ENCODE peak calls at places on chromosomes 16 and 17, in four cellular contexts. X is DND-41; B is ovary; J is CD4-positive, alpha-beta T cell. A is an unnamed sample.
A peak's percentile ranks its signal among the peaks of the same experiment; 100 is the strongest.

GRCh38 chr17:7561589-7562207 is at the start of gene SENP3:
- DNase-seq in X (peak; percentile 89), J (peak; percentile 83), B (peak; percentile 89), A (peak; percentile 94)

GRCh38 chr17:17108681-17109049 is 66.4 kb downstream of the MPRIP start:
- DNase-seq in J (no peak), X (peak; percentile 14), B (no peak), A (no peak)

GRCh38 chr17:71921726-71922320 is 199.0 kb upstream of the SOX9 start:
- DNase-seq in J (no peak), X (peak; percentile 39), B (no peak), A (peak; percentile 22)

GRCh38 chr16:24771132-24771778 is 41.8 kb downstream of the TNRC6A start:
- DNase-seq in B (no peak), J (no peak), X (no peak), A (no peak)

GRCh38 chr16:77657016-77657415 is 65.3 kb upstream of the NUDT7 start:
- DNase-seq in X (no peak), J (no peak), B (no peak), A (no peak)

GRCh38 chr16:86994651-86995171 is 322.5 kb downstream of the C16orf95 start:
- DNase-seq in X (no peak), B (no peak), J (no peak), A (no peak)

GRCh38 chr17:17375826-17376225 is 72.7 kb downstream of the NT5M start:
- DNase-seq in B (no peak), X (no peak), J (no peak), A (no peak)

GRCh38 chr17:78362671-78363070 is 2.8 kb upstream of the SOCS3 start:
- DNase-seq in B (no peak), X (no peak), J (no peak), A (no peak)

GRCh38 chr17:17570207-17570797 is 21.2 kb downstream of the PEMT start:
- DNase-seq in X (peak; percentile 18), J (no peak), B (no peak), A (no peak)

GRCh38 chr16:17605784-17606183 is 135.0 kb upstream of the XYLT1 start:
- DNase-seq in X (no peak), J (no peak), B (no peak), A (no peak)

GRCh38 chr17:63859257-63859656 is 14.2 kb downstream of the CSH2 start:
- DNase-seq in B (no peak), J (no peak), X (no peak), A (no peak)

GRCh38 chr16:2860826-2861567 is 3.0 kb upstream of the PRSS22 start:
- DNase-seq in J (no peak), X (peak; percentile 31), B (no peak), A (no peak)

GRCh38 chr16:89422905-89423630 is 67.3 kb downstream of the ANKRD11 start:
- DNase-seq in B (no peak), J (no peak), X (no peak), A (peak; percentile 52)

GRCh38 chr16:38941-39892 is 14.2 kb downstream of the POLR3K start:
- DNase-seq in B (no peak), X (peak; percentile 39), J (peak; percentile 29), A (peak; percentile 43)

GRCh38 chr16:71637398-71637797 is 11.4 kb downstream of the MARVELD3 start:
- DNase-seq in J (no peak), X (no peak), B (no peak), A (no peak)

GRCh38 chr16:29023279-29024278 is 38.7 kb downstream of the LAT start:
- DNase-seq in X (peak; percentile 55), J (no peak), B (no peak), A (no peak)

GRCh38 chr17:60506312-60506711 is 19.7 kb downstream of the APPBP2 start:
- DNase-seq in B (no peak), J (no peak), X (no peak), A (no peak)

GRCh38 chr16:86508947-86509758 is 1.2 kb upstream of the FOXF1 start:
- DNase-seq in X (no peak), B (no peak), J (no peak), A (no peak)

GRCh38 chr17:71192039-71192555 is 928.7 kb upstream of the SOX9 start:
- DNase-seq in B (no peak), J (no peak), X (no peak), A (no peak)

GRCh38 chr17:19398301-19399181 is 11.6 kb upstream of the MFAP4 start:
- DNase-seq in B (peak; percentile 61), J (no peak), X (no peak), A (no peak)

GRCh38 chr17:75910699-75911098 is 6.0 kb upstream of the MRPL38 start:
- DNase-seq in B (no peak), X (no peak), J (no peak), A (no peak)

GRCh38 chr17:82052638-82053059 is 951 bp downstream of the GPS1 start:
- DNase-seq in J (no peak), B (peak; percentile 15), X (no peak), A (no peak)

GRCh38 chr17:27893834-27894503 is 804 bp upstream of the LYRM9 start:
- DNase-seq in B (no peak), X (no peak), J (no peak), A (no peak)

GRCh38 chr17:75480281-75480680 is 23.8 kb downstream of the TMEM94 start:
- DNase-seq in X (no peak), J (no peak), B (no peak), A (no peak)

GRCh38 chr17:6940186-6940649 is 55.6 kb upstream of the ALOX12 start:
- DNase-seq in J (no peak), B (peak; percentile 27), X (no peak), A (no peak)

GRCh38 chr16:69479806-69480205 is 55.4 kb downstream of the CYB5B start:
- DNase-seq in J (no peak), X (no peak), B (no peak), A (no peak)

GRCh38 chr17:42667088-42667951 is 8.2 kb downstream of the TUBG2 start:
- DNase-seq in J (no peak), B (no peak), X (no peak), A (no peak)

GRCh38 chr17:3907483-3908216 is 8.6 kb downstream of the P2RX1 start:
- DNase-seq in X (no peak), J (no peak), B (no peak), A (no peak)

GRCh38 chr17:66975614-66976378 is 11.3 kb downstream of the CACNG4 start:
- DNase-seq in J (no peak), X (peak; percentile 17), B (no peak), A (no peak)

GRCh38 chr17:66976781-66977201 is 12.3 kb downstream of the CACNG4 start:
- DNase-seq in X (no peak), B (no peak), J (no peak), A (no peak)

GRCh38 chr17:66976379-66976663 is 11.8 kb downstream of the CACNG4 start:
- DNase-seq in J (no peak), X (no peak), B (no peak), A (no peak)

GRCh38 chr17:66980896-66981295 is 16.4 kb downstream of the CACNG4 start:
- DNase-seq in J (no peak), B (no peak), X (no peak), A (no peak)

DNA sequence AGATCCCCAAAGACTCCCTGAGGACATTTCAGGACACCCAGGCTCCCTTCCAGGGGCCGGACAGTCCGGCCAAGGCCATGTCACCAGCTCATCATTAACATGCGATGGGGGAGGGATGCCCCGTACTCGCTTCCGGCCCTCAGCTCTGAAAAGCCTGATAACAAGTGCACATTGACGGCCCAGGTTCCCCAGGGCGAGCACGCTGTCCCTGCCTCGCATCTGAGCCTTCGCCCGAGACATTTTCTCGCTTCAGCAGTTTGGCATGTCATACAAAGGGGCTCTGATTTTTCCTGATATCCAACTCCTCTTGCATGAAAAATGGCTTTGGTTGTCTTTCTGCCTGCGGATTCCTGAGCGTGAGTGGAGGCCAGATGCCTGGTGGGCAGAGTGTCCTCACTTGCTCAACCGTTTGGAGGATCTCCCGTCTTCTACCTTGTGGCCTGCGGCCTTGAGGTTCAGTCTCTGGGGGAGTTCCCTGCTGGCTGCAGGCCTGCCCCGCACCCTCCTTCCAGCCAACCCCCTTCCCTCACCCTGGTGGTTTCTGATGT is 14.1 kb downstream of the CACNG4 start:
- DNase-seq in B (no peak), X (no peak), J (no peak), A (no peak)
- H3K27ac ChIP-seq in B (no peak overlapping the region), X (no peak overlapping the region), J (no peak overlapping the region), A (no peak overlapping the region)

GRCh38 chr17:80501739-80502577 is 25.6 kb upstream of the NPTX1 start:
- DNase-seq in X (no peak), J (no peak), B (no peak), A (no peak)
- H3K27me3 ChIP-seq in X (no peaks in the 10 kb centered on the region), J (peaks cover 18% of the 10 kb centered on the region), B (no peaks in the 10 kb centered on the region), A (no peaks in the 10 kb centered on the region)

DNA sequence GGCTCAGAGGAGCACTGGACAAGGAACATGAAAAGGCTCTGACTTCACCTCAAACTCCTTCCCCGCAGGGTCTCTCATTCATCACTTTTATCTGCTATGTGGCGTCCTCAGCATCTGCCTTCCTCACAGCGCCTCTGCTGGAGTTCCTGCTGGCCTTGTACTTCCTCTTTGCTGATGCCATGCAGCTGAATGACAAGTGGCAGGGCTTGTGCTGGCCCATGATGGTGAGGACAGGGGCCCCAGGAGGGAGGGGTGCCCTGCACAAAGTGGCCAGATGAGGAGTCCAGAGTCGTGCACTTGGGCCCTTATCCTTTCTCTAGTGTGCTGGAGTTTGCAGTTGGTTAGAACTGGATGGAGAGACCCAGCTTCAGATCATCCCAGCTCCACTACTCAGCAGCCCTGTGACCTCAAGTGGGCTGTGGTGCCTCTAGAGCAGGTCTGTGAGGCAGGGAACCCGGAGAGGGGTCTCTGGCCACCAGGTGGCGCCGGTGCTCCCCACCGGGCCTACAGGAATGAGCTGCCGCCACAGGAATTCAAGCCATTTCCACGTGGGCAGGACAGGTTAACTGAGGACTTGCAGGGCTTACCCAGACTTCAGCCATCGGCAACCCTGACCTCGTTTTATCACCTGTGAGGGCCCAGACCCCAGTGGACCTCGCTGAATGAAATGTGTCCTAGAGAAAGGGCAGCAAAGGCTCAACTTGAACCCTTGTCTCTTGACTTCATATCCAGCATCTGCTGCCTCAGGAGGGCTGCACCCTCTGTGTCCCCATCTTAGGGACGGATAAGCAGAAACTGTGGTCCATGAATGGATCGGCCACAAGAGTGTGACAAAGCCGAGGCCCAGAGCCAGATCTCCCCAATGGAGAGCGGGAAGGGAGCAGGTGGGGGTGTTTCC is 4.0 kb downstream of the CMTM3 start:
- DNase-seq in X (peak; percentile 84), B (peak; percentile 87), J (peak; percentile 77), A (peak; percentile 75)
- H3K27ac ChIP-seq in X (peak overlapping the region; percentile 48), B (no peak overlapping the region), J (no peak overlapping the region), A (no peak overlapping the region)

DNA sequence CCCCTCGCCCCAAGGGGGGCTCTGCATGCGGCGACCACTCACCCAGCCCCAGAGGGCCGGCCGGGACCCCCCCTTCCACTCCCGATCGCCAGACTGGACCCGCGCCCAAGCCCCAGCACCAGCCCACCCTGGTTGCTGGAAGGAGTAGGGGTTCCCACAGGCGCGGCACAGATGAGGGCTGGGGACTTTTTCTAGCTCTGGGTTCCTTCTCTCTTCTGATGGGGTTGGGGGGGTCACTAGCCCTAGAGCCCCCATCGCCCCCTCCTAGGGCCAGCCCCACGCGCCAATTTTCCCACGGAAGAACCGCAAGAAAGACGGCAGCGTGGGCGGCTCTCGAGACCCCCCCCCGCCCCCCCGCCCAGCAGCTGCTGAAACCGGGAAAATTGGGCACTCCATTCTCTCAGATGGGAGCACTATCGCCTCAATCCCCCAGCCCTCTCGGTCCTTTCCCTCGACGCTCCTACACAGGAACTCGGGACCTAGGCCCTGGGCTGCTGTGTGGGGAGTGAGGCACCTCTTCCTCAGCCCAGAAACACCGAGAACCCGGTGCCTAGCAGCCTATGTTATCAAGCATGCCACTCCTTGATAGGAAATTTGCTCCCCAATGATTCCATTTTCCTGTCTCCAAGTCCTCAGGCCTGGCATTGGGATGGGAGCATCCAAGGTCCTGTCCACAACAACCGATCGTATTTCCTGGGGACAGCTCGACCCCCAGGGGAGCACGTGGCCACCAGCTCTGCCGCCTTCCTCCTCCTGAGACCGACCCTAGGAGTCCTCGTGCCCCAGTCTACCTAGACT is 17.1 kb upstream of the CBX8 start:
- DNase-seq in B (no peak), J (no peak), X (no peak), A (no peak)
- H3K27me3 ChIP-seq in B (peaks cover 29% of the 10 kb centered on the region), J (peaks cover 64% of the 10 kb centered on the region), X (peaks cover 32% of the 10 kb centered on the region), A (peaks cover 53% of the 10 kb centered on the region)

GRCh38 chr17:41060052-41060604 is at the start of gene KRTAP2-3:
- DNase-seq in J (no peak), B (no peak), X (no peak), A (no peak)
- H3K27ac ChIP-seq in J (no peak within 1 kb of the TSS), B (no peak within 1 kb of the TSS), X (no peak within 1 kb of the TSS), A (no peak within 1 kb of the TSS)

A was measured in CD8-positive, alpha-beta memory T cell.